ENCODE peak calls at places on chromosomes 11 and 22, in seven cellular contexts. E, D, Z, M, G, B and A are unnamed samples.

GRCh38 chr11:102430158-102430836 is 22.3 kb downstream of the TMEM123 start:
- DNase-seq in E (no peak), D (no peak), Z (no peak), M (peak), G (peak), B (no peak), A (peak)

GRCh38 chr22:38124236-38124974 is 13.9 kb upstream of the BAIAP2L2 start:
- DNase-seq in E (no peak), D (no peak), Z (no peak), M (peak), G (peak), B (no peak), A (no peak)

GRCh38 chr11:128207861-128208321 is 379.5 kb downstream of the ETS1 start:
- DNase-seq in E (no peak), D (peak), Z (peak), M (peak), G (peak), B (no peak), A (peak)

GRCh38 chr11:44058275-44058674 is 7.8 kb upstream of the ACCS start:
- DNase-seq in E (no peak), D (no peak), Z (no peak), M (no peak), G (no peak), B (no peak), A (no peak)

GRCh38 chr11:85096939-85097338 is 530.2 kb downstream of the DLG2 start:
- DNase-seq in E (no peak), D (no peak), Z (no peak), M (no peak), G (no peak), B (no peak), A (no peak)

GRCh38 chr22:44881624-44882023 is 128.2 kb downstream of the PHF21B start:
- DNase-seq in E (no peak), D (no peak), Z (no peak), M (no peak), G (no peak), B (no peak), A (no peak)

GRCh38 chr22:37228106-37229011 is 15.7 kb downstream of the RAC2 start:
- DNase-seq in E (peak), D (no peak), Z (no peak), M (peak), G (peak), B (peak), A (no peak)

GRCh38 chr11:28654191-28654590 is 546.0 kb downstream of the METTL15 start:
- DNase-seq in E (no peak), D (no peak), Z (no peak), M (no peak), G (no peak), B (no peak), A (no peak)

GRCh38 chr11:119572481-119573424 is 149.8 kb upstream of the THY1 start:
- DNase-seq in E (peak), D (no peak), Z (no peak), M (no peak), G (peak), B (no peak), A (no peak)

GRCh38 chr11:107549253-107549953 is 16.1 kb downstream of the ALKBH8 start:
- DNase-seq in E (no peak), D (no peak), Z (no peak), M (peak), G (peak), B (peak), A (no peak)

GRCh38 chr11:115493905-115494304 is 10.3 kb downstream of the CADM1 start:
- DNase-seq in E (no peak), D (no peak), Z (no peak), M (no peak), G (no peak), B (no peak), A (no peak)

GRCh38 chr11:46336781-46337180 is 10.5 kb upstream of the DGKZ start:
- DNase-seq in E (no peak), D (no peak), Z (peak), M (no peak), G (no peak), B (no peak), A (no peak)